ENCODE peak calls at places on chromosomes 1 and 21, in four cellular contexts. F, H, W and E are unnamed samples.

GRCh38 chr1:211247921-211248320 is 11.2 kb upstream of the RCOR3 start:
- ATAC-seq in F (no peak), H (no peak), W (no peak), E (no peak)

GRCh38 chr1:4046836-4047461 is 146.9 kb upstream of the C1orf174 start:
- ATAC-seq in F (no peak), H (no peak), W (no peak), E (no peak)

GRCh38 chr1:87981810-87982209 is 653.1 kb downstream of the LMO4 start:
- ATAC-seq in F (no peak), H (no peak), W (no peak), E (no peak)

GRCh38 chr1:32263744-32264143 is 12.7 kb downstream of the LCK start:
- ATAC-seq in F (no peak), H (no peak), W (no peak), E (no peak)

GRCh38 chr1:115537415-115537814 is 104.4 kb upstream of the VANGL1 start:
- ATAC-seq in F (no peak), H (no peak), W (no peak), E (no peak)

GRCh38 chr1:212979340-212980122 is 29.2 kb downstream of the VASH2 start:
- ATAC-seq in F (no peak), H (peak), W (no peak), E (no peak)

GRCh38 chr1:228036701-228037231 is 30.0 kb downstream of the WNT3A start:
- ATAC-seq in F (no peak), H (no peak), W (no peak), E (no peak)

GRCh38 chr21:40852563-40852962 is 5.6 kb upstream of the DSCAM start:
- ATAC-seq in F (no peak), H (no peak), W (no peak), E (no peak)

GRCh38 chr1:154948079-154948478 is 7.8 kb downstream of the PBXIP1 start:
- ATAC-seq in F (no peak), H (no peak), W (no peak), E (no peak)

GRCh38 chr1:198497326-198498220 is 42.9 kb downstream of the ATP6V1G3 start:
- ATAC-seq in F (peak), H (peak), W (no peak), E (no peak)

GRCh38 chr1:195550071-195550862 is 1058.0 kb downstream of the KCNT2 start:
- ATAC-seq in F (no peak), H (no peak), W (no peak), E (no peak)

GRCh38 chr1:3895279-3895950 is 4.7 kb downstream of the C1orf174 start:
- ATAC-seq in F (no peak), H (no peak), W (no peak), E (no peak)

GRCh38 chr1:31535561-31535960 is 40.8 kb upstream of the TINAGL1 start:
- ATAC-seq in F (no peak), H (no peak), W (no peak), E (no peak)

GRCh38 chr1:234533975-234534876 is 55.2 kb upstream of the TARBP1 start:
- ATAC-seq in F (peak), H (peak), W (no peak), E (peak)

GRCh38 chr21:16418663-16419062 is 688.9 kb downstream of the USP25 start:
- ATAC-seq in F (no peak), H (no peak), W (no peak), E (no peak)

GRCh38 chr1:88800382-88801051 is 90.8 kb downstream of the GTF2B start:
- ATAC-seq in F (peak), H (no peak), W (peak), E (peak)

GRCh38 chr1:174953657-174954435 is 45.9 kb upstream of the CACYBP start:
- ATAC-seq in F (peak), H (no peak), W (peak), E (no peak)

GRCh38 chr1:9714257-9714718 is 62.8 kb downstream of the PIK3CD start:
- ATAC-seq in F (no peak), H (no peak), W (no peak), E (no peak)

GRCh38 chr1:19044975-19045831 is 88.7 kb upstream of the IFFO2 start:
- ATAC-seq in F (peak), H (no peak), W (no peak), E (no peak)

GRCh38 chr1:225694151-225694603 is 41.3 kb upstream of the ENAH start:
- ATAC-seq in F (peak), H (peak), W (peak), E (peak)

GRCh38 chr1:82994866-82995370 is 1004.0 kb downstream of the TTLL7 start:
- ATAC-seq in F (no peak), H (no peak), W (no peak), E (no peak)

GRCh38 chr1:164958995-164959788 is 397.3 kb downstream of the LMX1A start:
- ATAC-seq in F (no peak), H (peak), W (no peak), E (peak)

GRCh38 chr1:52920791-52921291 is 699 bp downstream of the ECHDC2 start:
- ATAC-seq in F (peak), H (peak), W (peak), E (peak)

GRCh38 chr1:147527941-147528936 is 13.1 kb upstream of the BCL9 start:
- ATAC-seq in F (no peak), H (no peak), W (no peak), E (no peak)

GRCh38 chr1:95879498-95879897 is 645.5 kb downstream of the RWDD3 start:
- ATAC-seq in F (no peak), H (no peak), W (no peak), E (no peak)

GRCh38 chr21:33578959-33579542 is 9.4 kb downstream of the DONSON start:
- ATAC-seq in F (no peak), H (no peak), W (no peak), E (no peak)

GRCh38 chr21:35156293-35156976 is 107.3 kb upstream of the RUNX1 start:
- ATAC-seq in F (no peak), H (no peak), W (peak), E (no peak)

GRCh38 chr1:15863156-15863901 is 15.8 kb downstream of the SPEN start:
- ATAC-seq in F (no peak), H (no peak), W (no peak), E (no peak)

GRCh38 chr21:43297989-43298388 is 128.9 kb downstream of the SIK1 start:
- ATAC-seq in F (no peak), H (no peak), W (no peak), E (no peak)

GRCh38 chr1:24294228-24294672 is 24.9 kb upstream of the GRHL3 start:
- ATAC-seq in F (peak), H (no peak), W (peak), E (peak)

GRCh38 chr1:92784051-92784638 is 763 bp downstream of the EVI5 start:
- ATAC-seq in F (no peak), H (no peak), W (peak), E (no peak)